ENCODE peak calls at places on chromosomes 11 and 22, in eight cellular contexts. M is fibroblast of pulmonary artery, Z is HFFc6, B is brain microvascular endothelial cell, T is AG10803, A is ovary, L is progenitor cell of endocrine pancreas, P is cardiac muscle cell. F is an unnamed sample.
A peak's percentile ranks its signal among the peaks of the same experiment; 100 is the strongest.

GRCh38 chr22:30861131-30861530 is 107.4 kb downstream of the MORC2 start:
- DNase-seq in M (no peak), Z (no peak), B (no peak), T (no peak), A (peak; percentile 8), L (no peak), P (no peak), F (no peak)

GRCh38 chr11:69644071-69644961 is 3.4 kb downstream of the CCND1 start:
- DNase-seq in M (peak; percentile 91), Z (peak; percentile 94), B (peak; percentile 70), T (peak; percentile 89), A (peak; percentile 76), L (no peak), P (peak; percentile 93), F (peak; percentile 16)

GRCh38 chr11:131658414-131658813 is 288.0 kb downstream of the NTM start:
- DNase-seq in M (no peak), Z (no peak), B (no peak), T (no peak), A (no peak), L (no peak), P (no peak), F (no peak)

GRCh38 chr11:78061088-78061920 is 2.4 kb upstream of the THRSP start:
- DNase-seq in M (peak; percentile 31), Z (no peak), B (no peak), T (no peak), A (no peak), L (no peak), P (no peak), F (no peak)

GRCh38 chr11:131889146-131889577 is 518.7 kb downstream of the NTM start:
- DNase-seq in M (peak; percentile 92), Z (peak; percentile 85), B (peak; percentile 94), T (peak; percentile 96), A (no peak), L (no peak), P (peak; percentile 89), F (no peak)

GRCh38 chr11:32960553-32961164 is 55.0 kb upstream of the DEPDC7 start:
- DNase-seq in M (peak; percentile 79), Z (peak; percentile 60), B (no peak), T (peak; percentile 56), A (no peak), L (no peak), P (peak; percentile 73), F (no peak)

GRCh38 chr11:29161216-29161615 is 855.6 kb downstream of the KCNA4 start:
- DNase-seq in M (peak; percentile 36), Z (peak; percentile 44), B (no peak), T (no peak), A (no peak), L (no peak), P (no peak), F (no peak)

GRCh38 chr11:104602643-104603042 is 295.6 kb downstream of the CASP12 start:
- DNase-seq in M (no peak), Z (no peak), B (no peak), T (no peak), A (no peak), L (no peak), P (no peak), F (no peak)

GRCh38 chr11:6856871-6857270 is 6.0 kb upstream of the OR10A2 start:
- DNase-seq in M (peak; percentile 16), Z (no peak), B (no peak), T (no peak), A (no peak), L (no peak), P (no peak), F (no peak)

GRCh38 chr22:25402501-25403283 is 161.8 kb upstream of the GRK3 start:
- DNase-seq in M (peak; percentile 64), Z (peak; percentile 46), B (no peak), T (peak; percentile 40), A (peak; percentile 54), L (no peak), P (peak; percentile 56), F (no peak)

GRCh38 chr11:109960831-109961230 is 132.4 kb upstream of the ZC3H12C start:
- DNase-seq in M (peak; percentile 96), Z (peak; percentile 24), B (peak; percentile 87), T (peak; percentile 96), A (peak; percentile 93), L (no peak), P (peak; percentile 98), F (no peak)

GRCh38 chr11:67352546-67353316 is 615 bp downstream of the POLD4 start:
- DNase-seq in M (no peak), Z (no peak), B (no peak), T (peak; percentile 28), A (peak; percentile 65), L (no peak), P (no peak), F (no peak)

GRCh38 chr11:44774131-44774530 is 47.4 kb downstream of the TSPAN18 start:
- DNase-seq in M (no peak), Z (no peak), B (no peak), T (peak; percentile 68), A (peak; percentile 58), L (no peak), P (no peak), F (no peak)

GRCh38 chr11:102666331-102666957 is 39.1 kb downstream of the MMP27 start:
- DNase-seq in M (peak; percentile 65), Z (peak; percentile 46), B (peak; percentile 44), T (peak; percentile 55), A (no peak), L (no peak), P (peak; percentile 67), F (no peak)

GRCh38 chr11:44203270-44204043 is 106.5 kb downstream of the ALX4 start:
- DNase-seq in M (no peak), Z (no peak), B (no peak), T (no peak), A (no peak), L (no peak), P (no peak), F (no peak)

DNA sequence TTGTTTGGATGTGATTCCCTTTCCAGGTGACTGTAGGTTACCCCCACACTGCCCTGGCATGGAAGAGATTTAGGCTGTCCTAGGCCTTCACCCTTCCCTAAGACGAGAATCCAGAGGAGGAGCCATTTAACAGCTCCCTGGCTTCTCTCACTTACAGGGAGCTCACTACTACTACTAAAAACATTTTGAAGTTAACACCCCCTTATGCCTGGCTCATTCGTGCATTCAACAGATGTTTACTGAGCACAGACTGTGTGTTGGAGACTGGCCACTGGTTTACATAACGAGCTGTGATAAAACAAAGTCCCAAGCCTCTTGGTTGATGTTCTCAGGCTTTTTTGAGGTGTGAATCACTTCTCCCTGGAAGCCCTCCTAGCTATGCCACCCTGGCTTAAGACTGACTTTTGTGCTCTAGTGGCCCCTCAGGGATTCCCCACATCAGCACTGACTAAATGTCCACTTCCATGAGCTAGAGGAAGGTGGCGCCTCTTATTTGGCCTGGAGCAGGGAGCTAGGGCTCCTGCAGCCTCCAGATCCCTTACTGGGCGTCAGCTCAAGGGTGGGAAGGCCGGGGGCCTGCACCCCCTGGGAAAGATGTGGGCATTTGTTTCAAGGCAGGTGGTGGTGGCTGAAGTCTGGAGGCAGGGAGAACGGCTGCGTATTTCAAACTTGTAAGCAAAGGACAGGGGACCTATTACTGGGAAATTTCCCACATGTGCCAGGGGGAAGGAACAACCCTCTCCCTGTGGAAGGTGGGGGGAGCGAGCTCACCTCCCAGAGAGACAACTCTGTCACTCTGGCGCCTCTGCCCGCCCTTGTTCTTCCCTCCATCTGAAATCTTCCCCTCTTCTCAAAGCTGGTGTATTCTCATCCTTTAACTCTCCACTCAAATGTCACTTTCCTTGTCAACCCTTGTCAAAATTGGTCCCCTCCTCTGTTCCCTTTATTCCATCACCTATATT is 19.4 kb upstream of the MALAT1 start:
- DNase-seq in M (peak; percentile 94), Z (peak; percentile 93), B (peak; percentile 85), T (peak; percentile 98), A (peak; percentile 52), L (no peak), P (peak; percentile 92), F (no peak)
- TF ChIP-seq CTCF in M (peak; percentile 50), Z (peak; percentile 70), B (peak; percentile 72), T (peak; percentile 58), A (no peak), L (peak; percentile 32), P (peak; percentile 43), F (no peak)

DNA sequence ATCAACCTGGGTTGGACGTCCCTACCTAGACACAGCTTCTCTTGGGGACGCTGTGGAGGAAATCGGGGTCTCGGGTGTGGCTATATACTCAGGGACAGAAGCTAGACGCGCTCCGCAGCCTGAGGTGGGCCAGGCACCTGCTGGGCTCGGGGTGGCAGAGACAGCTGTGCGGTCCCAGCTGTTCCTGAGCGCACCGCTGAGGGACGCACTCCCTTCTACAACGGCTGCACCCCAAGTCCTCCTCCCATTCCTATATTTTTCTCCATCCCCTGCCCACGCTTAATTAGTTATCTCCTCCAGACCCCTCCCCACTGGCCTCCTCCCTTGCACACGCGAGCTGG is 188 bp upstream of the MTNR1B start:
- DNase-seq in M (no peak), Z (no peak), B (no peak), T (no peak), A (no peak), L (no peak), P (no peak), F (no peak)
- TF ChIP-seq CTCF in M (no peak), Z (no peak), B (no peak), T (no peak), A (no peak), L (no peak), P (no peak), F (no peak)

DNA sequence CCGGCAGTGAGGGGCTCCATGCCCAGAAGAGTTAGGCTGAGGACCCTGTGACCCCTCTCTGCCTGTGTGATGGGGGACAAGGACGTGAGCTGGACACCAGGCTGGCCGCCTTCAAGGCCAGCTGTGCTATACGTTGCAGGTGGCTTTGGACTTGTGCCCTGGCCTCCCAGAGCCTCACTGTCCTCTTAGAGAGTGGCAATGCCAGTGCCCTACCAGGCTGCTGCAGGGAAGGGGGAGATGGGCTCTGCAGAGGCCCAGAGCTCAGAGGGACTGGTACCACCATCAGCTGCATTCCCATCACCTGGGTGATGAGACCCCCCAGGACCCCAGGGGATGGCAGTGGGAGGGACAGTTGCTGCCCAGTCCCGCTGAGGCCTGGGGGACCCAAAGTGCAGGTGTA is 90.4 kb upstream of the SHISAL1 start:
- DNase-seq in M (no peak), Z (no peak), B (no peak), T (no peak), A (peak; percentile 23), L (no peak), P (no peak), F (peak; percentile 28)
- TF ChIP-seq CTCF in M (no peak), Z (no peak), B (no peak), T (no peak), A (no peak), L (no peak), P (no peak), F (no peak)

GRCh38 chr11:86414032-86414431 is 39.3 kb downstream of the CCDC81 start:
- DNase-seq in M (no peak), Z (no peak), B (no peak), T (no peak), A (no peak), L (no peak), P (no peak), F (no peak)

GRCh38 chr11:86403458-86403857 is 28.8 kb downstream of the CCDC81 start:
- DNase-seq in M (no peak), Z (no peak), B (no peak), T (no peak), A (no peak), L (no peak), P (no peak), F (no peak)

DNA sequence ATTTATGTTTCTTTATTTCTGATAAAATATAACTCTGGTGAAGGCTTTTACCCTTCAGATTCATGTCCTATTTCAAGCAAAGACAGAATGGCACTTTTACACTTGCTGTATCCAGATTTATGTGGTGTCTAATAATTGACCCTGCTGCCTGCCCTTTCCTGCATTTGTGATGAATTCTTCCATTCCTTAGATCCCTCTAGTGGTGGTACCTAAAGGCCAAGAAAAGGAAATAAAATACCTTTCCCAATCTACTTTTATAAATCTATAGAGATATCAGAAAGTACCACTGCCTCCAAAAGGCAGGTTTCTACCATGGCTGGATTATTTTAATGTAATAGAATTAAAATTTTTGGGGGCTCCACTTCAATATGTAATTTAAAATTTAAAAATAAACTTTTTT is 34.2 kb downstream of the CCDC81 start:
- DNase-seq in M (peak; percentile 7), Z (no peak), B (no peak), T (no peak), A (no peak), L (no peak), P (no peak), F (no peak)
- TF ChIP-seq CTCF in M (peak; percentile 42), Z (peak; percentile 76), B (peak; percentile 62), T (peak; percentile 49), A (no peak), L (peak; percentile 42), P (peak; percentile 30), F (peak; percentile 35)